ENCODE peak calls at places on chromosomes 5 and 9, in four cellular contexts. G is NCI-H187, C is GM10248, O is GM13977. K is an unnamed sample.

GRCh38 chr9:16029056-16029615 is 476.3 kb downstream of the CCDC171 start:
- DNase-seq in G (no peak), C (no peak), O (no peak), K (no peak)

GRCh38 chr9:127561491-127562270 is 50.4 kb upstream of the STXBP1 start:
- DNase-seq in G (no peak), C (no peak), O (no peak), K (peak)

GRCh38 chr5:89268460-89268859 is 385.5 kb upstream of the MEF2C start:
- DNase-seq in G (no peak), C (no peak), O (peak), K (no peak)

GRCh38 chr5:7876867-7877266 is 7.9 kb downstream of the MTRR start:
- DNase-seq in G (no peak), C (no peak), O (peak), K (peak)

GRCh38 chr9:134422301-134422700 is 96.0 kb downstream of the RXRA start:
- DNase-seq in G (no peak), C (no peak), O (no peak), K (no peak)

GRCh38 chr5:97729938-97730337 is 546.9 kb upstream of the RIOK2 start:
- DNase-seq in G (no peak), C (no peak), O (no peak), K (no peak)

GRCh38 chr5:129020683-129021082 is 55.4 kb downstream of the SLC27A6 start:
- DNase-seq in G (no peak), C (no peak), O (no peak), K (no peak)

GRCh38 chr9:71819115-71819739 is 50.9 kb upstream of the CEMIP2 start:
- DNase-seq in G (no peak), C (no peak), O (peak), K (peak)

GRCh38 chr5:146680846-146681585 is 165.0 kb upstream of the GPR151 start:
- DNase-seq in G (no peak), C (no peak), O (no peak), K (no peak)

GRCh38 chr5:148776780-148777179 is 49.6 kb upstream of the ADRB2 start:
- DNase-seq in G (no peak), C (no peak), O (no peak), K (peak)

GRCh38 chr9:129174724-129175514 is 3.1 kb downstream of the IER5L start:
- DNase-seq in G (no peak), C (no peak), O (peak), K (peak)

GRCh38 chr9:87515086-87515485 is 17.4 kb downstream of the DAPK1 start:
- DNase-seq in G (no peak), C (no peak), O (no peak), K (no peak)